ENCODE peak calls at places on chromosome 20, in nine cellular contexts. One of them, this sample, is unnamed.

GRCh38 chr20:4065405-4065841 is 50.1 kb upstream of the RNF24 start:
- DNase-seq in tibial nerve: peak; percentile 29
- DNase-seq in HepG2: no peak
- DNase-seq in IMR-90: peak; percentile 86
- DNase-seq in ovary: no peak
- DNase-seq in stomach: no peak
- DNase-seq in breast epithelium: no peak
- DNase-seq in endothelial cell of umbilical vein: peak; percentile 78
- DNase-seq in transverse colon: no peak
- DNase-seq in this sample: no peak

GRCh38 chr20:31718952-31719643 is 3.6 kb downstream of the BCL2L1 start:
- DNase-seq in tibial nerve: no peak
- DNase-seq in ovary: no peak
- DNase-seq in transverse colon: peak; percentile 44
- DNase-seq in breast epithelium: peak; percentile 91
- DNase-seq in stomach: peak; percentile 43
- DNase-seq in IMR-90: no peak
- DNase-seq in endothelial cell of umbilical vein: no peak
- DNase-seq in HepG2: no peak
- DNase-seq in this sample: peak; percentile 44

GRCh38 chr20:6295477-6296256 is 172.8 kb upstream of the FERMT1 start:
- DNase-seq in IMR-90: no peak
- DNase-seq in HepG2: no peak
- DNase-seq in ovary: no peak
- DNase-seq in endothelial cell of umbilical vein: no peak
- DNase-seq in breast epithelium: no peak
- DNase-seq in tibial nerve: no peak
- DNase-seq in stomach: no peak
- DNase-seq in transverse colon: no peak
- DNase-seq in this sample: no peak

GRCh38 chr20:62485062-62485700 is 9.4 kb upstream of the GATA5 start:
- DNase-seq in tibial nerve: no peak
- DNase-seq in IMR-90: peak; percentile 14
- DNase-seq in endothelial cell of umbilical vein: no peak
- DNase-seq in stomach: peak; percentile 78
- DNase-seq in breast epithelium: no peak
- DNase-seq in transverse colon: no peak
- DNase-seq in HepG2: no peak
- DNase-seq in ovary: no peak
- DNase-seq in this sample: no peak

GRCh38 chr20:47370850-47371782 is 14.6 kb upstream of the ZMYND8 start:
- DNase-seq in stomach: no peak
- DNase-seq in endothelial cell of umbilical vein: no peak
- DNase-seq in tibial nerve: no peak
- DNase-seq in transverse colon: no peak
- DNase-seq in breast epithelium: no peak
- DNase-seq in IMR-90: no peak
- DNase-seq in ovary: no peak
- DNase-seq in HepG2: peak; percentile 70
- DNase-seq in this sample: no peak

GRCh38 chr20:30376767-30377658 is 880.5 kb upstream of the DEFB115 start:
- DNase-seq in ovary: peak; percentile 61
- DNase-seq in transverse colon: peak; percentile 55
- DNase-seq in HepG2: peak; percentile 87
- DNase-seq in tibial nerve: peak; percentile 54
- DNase-seq in IMR-90: peak; percentile 79
- DNase-seq in stomach: peak; percentile 58
- DNase-seq in endothelial cell of umbilical vein: peak; percentile 85
- DNase-seq in breast epithelium: peak; percentile 58
- DNase-seq in this sample: peak; percentile 84

GRCh38 chr20:57792386-57793095 is 82.7 kb upstream of the PMEPA1 start:
- DNase-seq in stomach: no peak
- DNase-seq in transverse colon: no peak
- DNase-seq in endothelial cell of umbilical vein: no peak
- DNase-seq in ovary: no peak
- DNase-seq in HepG2: no peak
- DNase-seq in tibial nerve: no peak
- DNase-seq in IMR-90: no peak
- DNase-seq in breast epithelium: no peak
- DNase-seq in this sample: no peak

GRCh38 chr20:17538517-17539170 is 7.5 kb upstream of the BFSP1 start:
- DNase-seq in tibial nerve: no peak
- DNase-seq in transverse colon: no peak
- DNase-seq in IMR-90: no peak
- DNase-seq in HepG2: no peak
- DNase-seq in breast epithelium: peak; percentile 48
- DNase-seq in stomach: no peak
- DNase-seq in ovary: no peak
- DNase-seq in endothelial cell of umbilical vein: no peak
- DNase-seq in this sample: no peak

GRCh38 chr20:52035498-52035897 is 156.1 kb downstream of the ZFP64 start:
- DNase-seq in stomach: no peak
- DNase-seq in transverse colon: no peak
- DNase-seq in ovary: no peak
- DNase-seq in IMR-90: no peak
- DNase-seq in tibial nerve: no peak
- DNase-seq in HepG2: peak; percentile 33
- DNase-seq in endothelial cell of umbilical vein: no peak
- DNase-seq in breast epithelium: no peak
- DNase-seq in this sample: no peak

GRCh38 chr20:17878912-17879602 is 89.5 kb downstream of the SNX5 start:
- DNase-seq in stomach: no peak
- DNase-seq in transverse colon: no peak
- DNase-seq in HepG2: no peak
- DNase-seq in breast epithelium: no peak
- DNase-seq in IMR-90: no peak
- DNase-seq in tibial nerve: no peak
- DNase-seq in endothelial cell of umbilical vein: no peak
- DNase-seq in ovary: no peak
- DNase-seq in this sample: no peak

GRCh38 chr20:10939297-10939949 is 265.6 kb upstream of the JAG1 start:
- DNase-seq in IMR-90: peak; percentile 22
- DNase-seq in stomach: no peak
- DNase-seq in transverse colon: no peak
- DNase-seq in endothelial cell of umbilical vein: no peak
- DNase-seq in ovary: no peak
- DNase-seq in breast epithelium: no peak
- DNase-seq in tibial nerve: no peak
- DNase-seq in HepG2: no peak
- DNase-seq in this sample: no peak

GRCh38 chr20:20248620-20249200 is 119.2 kb upstream of the INSM1 start:
- DNase-seq in endothelial cell of umbilical vein: no peak
- DNase-seq in tibial nerve: no peak
- DNase-seq in IMR-90: no peak
- DNase-seq in ovary: no peak
- DNase-seq in stomach: no peak
- DNase-seq in breast epithelium: no peak
- DNase-seq in HepG2: no peak
- DNase-seq in transverse colon: no peak
- DNase-seq in this sample: no peak

GRCh38 chr20:35497780-35498189 is 31.7 kb downstream of the C20orf173 start:
- DNase-seq in endothelial cell of umbilical vein: no peak
- DNase-seq in IMR-90: no peak
- DNase-seq in tibial nerve: peak; percentile 46
- DNase-seq in stomach: no peak
- DNase-seq in HepG2: no peak
- DNase-seq in breast epithelium: peak; percentile 27
- DNase-seq in transverse colon: peak; percentile 23
- DNase-seq in ovary: peak; percentile 80
- DNase-seq in this sample: peak; percentile 6

DNA sequence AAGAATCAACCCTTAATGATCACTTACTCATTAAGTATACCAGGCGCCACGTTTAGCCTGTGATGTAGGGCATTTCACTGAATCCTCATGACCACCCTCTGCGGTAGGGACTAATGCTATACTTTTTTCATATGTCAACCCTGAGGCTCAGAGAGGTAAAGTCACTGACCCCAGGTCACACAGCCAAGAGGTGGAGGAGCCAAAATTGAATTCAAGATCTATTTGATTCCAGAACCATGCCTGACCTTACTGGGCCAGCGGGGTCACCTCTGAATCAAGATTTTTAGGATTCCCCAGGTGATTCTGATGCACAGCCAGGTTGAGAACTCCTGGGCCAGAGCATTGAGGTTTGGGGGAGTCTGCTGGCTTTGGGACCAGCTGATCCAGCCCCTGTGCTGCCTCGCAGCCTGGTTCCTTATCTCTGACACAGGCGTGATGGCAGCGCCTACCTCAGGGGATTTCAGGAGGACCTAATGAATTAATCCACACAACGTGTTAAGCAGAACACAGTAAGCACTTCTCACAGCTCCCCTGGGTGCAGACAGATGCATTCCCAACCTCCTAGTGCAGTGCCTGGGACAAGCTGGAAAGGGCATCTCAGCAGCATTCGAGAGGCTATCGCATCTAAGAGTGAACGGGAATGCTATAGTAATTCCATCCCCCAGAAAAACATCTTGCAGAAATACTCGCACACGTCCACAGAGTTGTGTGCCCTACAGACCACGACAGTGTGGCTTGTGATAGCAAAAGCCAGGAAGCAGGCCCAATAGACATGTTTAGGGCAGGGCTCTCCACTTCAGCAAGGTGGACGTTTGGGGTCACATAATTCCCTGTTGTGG is 101.4 kb upstream of the PTPN1 start:
- DNase-seq in endothelial cell of umbilical vein: no peak
- DNase-seq in ovary: no peak
- DNase-seq in stomach: no peak
- DNase-seq in transverse colon: no peak
- DNase-seq in IMR-90: no peak
- DNase-seq in breast epithelium: no peak
- DNase-seq in tibial nerve: no peak
- DNase-seq in HepG2: no peak
- DNase-seq in this sample: no peak
- H3K9me3 ChIP-seq in endothelial cell of umbilical vein: no peaks in the 10 kb centered on the region
- H3K9me3 ChIP-seq in ovary: no peaks in the 10 kb centered on the region
- H3K9me3 ChIP-seq in stomach: no peaks in the 10 kb centered on the region
- H3K9me3 ChIP-seq in transverse colon: no peaks in the 10 kb centered on the region
- H3K9me3 ChIP-seq in IMR-90: peaks cover 2% of the 10 kb centered on the region
- H3K9me3 ChIP-seq in breast epithelium: no peaks in the 10 kb centered on the region
- H3K9me3 ChIP-seq in tibial nerve: no peaks in the 10 kb centered on the region
- H3K9me3 ChIP-seq in HepG2: no peaks in the 10 kb centered on the region
- H3K9me3 ChIP-seq in this sample: no peaks in the 10 kb centered on the region

GRCh38 chr20:3043381-3043780 is at the start of gene GNRH2:
- DNase-seq in HepG2: no peak
- DNase-seq in endothelial cell of umbilical vein: no peak
- DNase-seq in tibial nerve: no peak
- DNase-seq in ovary: no peak
- DNase-seq in IMR-90: no peak
- DNase-seq in stomach: no peak
- DNase-seq in transverse colon: no peak
- DNase-seq in breast epithelium: no peak
- DNase-seq in this sample: no peak

GRCh38 chr20:3044336-3044965 is 1.0 kb downstream of the GNRH2 start:
- DNase-seq in IMR-90: no peak
- DNase-seq in breast epithelium: no peak
- DNase-seq in ovary: peak; percentile 25
- DNase-seq in stomach: no peak
- DNase-seq in tibial nerve: no peak
- DNase-seq in endothelial cell of umbilical vein: no peak
- DNase-seq in transverse colon: no peak
- DNase-seq in HepG2: no peak
- DNase-seq in this sample: no peak

GRCh38 chr20:3046677-3047462 is 1.0 kb downstream of the MRPS26 start:
- DNase-seq in HepG2: peak; percentile 47
- DNase-seq in stomach: peak; percentile 33
- DNase-seq in IMR-90: no peak
- DNase-seq in breast epithelium: no peak
- DNase-seq in transverse colon: no peak
- DNase-seq in endothelial cell of umbilical vein: no peak
- DNase-seq in ovary: no peak
- DNase-seq in tibial nerve: no peak
- DNase-seq in this sample: peak; percentile 64

GRCh38 chr20:3045816-3046676 is at the start of gene MRPS26:
- DNase-seq in endothelial cell of umbilical vein: peak; percentile 87
- DNase-seq in transverse colon: peak; percentile 93
- DNase-seq in breast epithelium: peak; percentile 77
- DNase-seq in HepG2: peak; percentile 91
- DNase-seq in tibial nerve: peak; percentile 79
- DNase-seq in ovary: peak; percentile 88
- DNase-seq in IMR-90: peak; percentile 81
- DNase-seq in stomach: peak; percentile 91
- DNase-seq in this sample: peak; percentile 91

GRCh38 chr20:3045042-3045815 is 623 bp upstream of the MRPS26 start:
- DNase-seq in HepG2: no peak
- DNase-seq in stomach: peak; percentile 77
- DNase-seq in tibial nerve: peak; percentile 69
- DNase-seq in transverse colon: peak; percentile 86
- DNase-seq in breast epithelium: peak; percentile 70
- DNase-seq in ovary: no peak
- DNase-seq in IMR-90: peak; percentile 86
- DNase-seq in endothelial cell of umbilical vein: no peak
- DNase-seq in this sample: peak; percentile 77
- TF ChIP-seq POLR2A in HepG2: no peak
- TF ChIP-seq POLR2A in stomach: no peak
- TF ChIP-seq POLR2A in tibial nerve: no peak
- TF ChIP-seq POLR2A in transverse colon: no peak
- TF ChIP-seq POLR2A in breast epithelium: no peak
- TF ChIP-seq POLR2A in ovary: no peak
- TF ChIP-seq POLR2A in IMR-90: no peak
- TF ChIP-seq POLR2A in endothelial cell of umbilical vein: no peak
- TF ChIP-seq POLR2A in this sample: no peak

GRCh38 chr20:93641-94040 is 6.2 kb downstream of the DEFB125 start:
- DNase-seq in stomach: no peak
- DNase-seq in ovary: no peak
- DNase-seq in breast epithelium: no peak
- DNase-seq in transverse colon: no peak
- DNase-seq in HepG2: no peak
- DNase-seq in IMR-90: no peak
- DNase-seq in tibial nerve: no peak
- DNase-seq in endothelial cell of umbilical vein: no peak
- DNase-seq in this sample: no peak
- H3K9me3 ChIP-seq in stomach: peaks cover 16% of the 10 kb centered on the region
- H3K9me3 ChIP-seq in ovary: no peaks in the 10 kb centered on the region
- H3K9me3 ChIP-seq in breast epithelium: peaks cover 25% of the 10 kb centered on the region
- H3K9me3 ChIP-seq in transverse colon: peaks cover 3% of the 10 kb centered on the region
- H3K9me3 ChIP-seq in HepG2: peaks cover 12% of the 10 kb centered on the region
- H3K9me3 ChIP-seq in IMR-90: no peaks in the 10 kb centered on the region
- H3K9me3 ChIP-seq in tibial nerve: peaks cover 7% of the 10 kb centered on the region
- H3K9me3 ChIP-seq in endothelial cell of umbilical vein: no peaks in the 10 kb centered on the region
- H3K9me3 ChIP-seq in this sample: no peaks in the 10 kb centered on the region

DNA sequence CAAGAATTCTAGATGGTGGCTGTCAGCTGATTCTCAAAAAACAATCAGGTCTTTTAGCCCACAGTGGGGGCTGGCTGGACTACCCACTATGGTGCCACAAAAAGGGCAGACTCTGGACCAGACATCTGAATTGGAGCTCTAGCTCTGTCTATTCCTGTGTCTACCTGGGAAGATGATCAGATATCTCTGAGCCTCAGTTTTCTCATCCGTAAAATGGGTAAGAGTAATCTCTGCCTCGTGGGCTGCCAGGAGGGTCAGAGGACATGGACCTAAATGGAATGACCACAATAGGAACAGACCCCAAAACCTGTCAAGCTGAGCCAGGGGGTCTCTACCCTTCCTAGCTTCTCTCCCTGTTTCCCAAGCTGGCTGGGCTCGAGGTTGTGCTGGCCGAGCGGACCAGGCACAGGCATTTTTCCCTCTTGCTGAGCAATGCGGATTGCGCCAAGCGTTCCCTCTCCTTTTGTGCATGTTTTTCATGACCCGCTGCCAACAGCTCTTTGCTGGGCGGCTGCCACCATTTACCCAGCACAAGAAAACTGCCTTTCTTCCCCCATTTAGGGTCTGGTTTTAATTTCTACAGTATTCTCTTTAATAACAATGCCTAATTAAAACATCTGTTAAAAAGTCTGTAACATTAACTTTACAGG is 74.7 kb upstream of the MAFB start:
- DNase-seq in ovary: no peak
- DNase-seq in IMR-90: no peak
- DNase-seq in endothelial cell of umbilical vein: peak; percentile 38
- DNase-seq in HepG2: no peak
- DNase-seq in stomach: no peak
- DNase-seq in breast epithelium: peak; percentile 28
- DNase-seq in tibial nerve: no peak
- DNase-seq in transverse colon: no peak
- DNase-seq in this sample: no peak
- TF ChIP-seq POLR2A in ovary: no peak
- TF ChIP-seq POLR2A in IMR-90: no peak
- TF ChIP-seq POLR2A in endothelial cell of umbilical vein: no peak
- TF ChIP-seq POLR2A in HepG2: no peak
- TF ChIP-seq POLR2A in stomach: no peak
- TF ChIP-seq POLR2A in breast epithelium: no peak
- TF ChIP-seq POLR2A in tibial nerve: no peak
- TF ChIP-seq POLR2A in transverse colon: no peak
- TF ChIP-seq POLR2A in this sample: no peak